ENCODE peak calls at places on chromosomes 4 and X, in five cellular contexts. L is GM23248, M is tibial artery, F is testis, A is colonic mucosa. H is an unnamed sample. For H3K27me3 and H3K4me1, the result is how much of the 10 kb centered on the place peaks cover.

GRCh38 chr4:157808796-157809408 is 363.9 kb downstream of the GASK1B start:
- DNase-seq in L (no peak), M (no peak), F (no peak), A (no peak), H (no peak)

GRCh38 chr4:181224826-181225225 is 1018.4 kb upstream of the TENM3 start:
- DNase-seq in L (no peak), M (no peak), F (no peak), A (no peak), H (no peak)

GRCh38 chr4:168440442-168441264 is 39.6 kb downstream of the DDX60L start:
- DNase-seq in L (peak), M (no peak), F (no peak), A (no peak), H (no peak)

GRCh38 chrX:24828147-24828546 is 134.4 kb downstream of the POLA1 start:
- DNase-seq in L (no peak), M (no peak), F (no peak), A (no peak), H (no peak)

GRCh38 chr4:122383341-122383740 is 4.5 kb downstream of the ADAD1 start:
- DNase-seq in L (no peak), M (no peak), F (no peak), A (no peak), H (no peak)

GRCh38 chr4:158667651-158668198 is 4.0 kb downstream of the C4orf46 start:
- DNase-seq in L (peak), M (no peak), F (no peak), A (peak), H (no peak)

GRCh38 chr4:45453258-45453841 is 670.5 kb downstream of the GABRG1 start:
- DNase-seq in L (peak), M (no peak), F (no peak), A (no peak), H (no peak)

GRCh38 chr4:24475756-24476155 is 108.6 kb downstream of the DHX15 start:
- DNase-seq in L (no peak), M (no peak), F (no peak), A (no peak), H (no peak)

GRCh38 chr4:82429728-82430192 is 502 bp downstream of the HNRNPDL start:
- DNase-seq in L (peak), M (no peak), F (no peak), A (peak), H (no peak)

GRCh38 chrX:28847423-28847822 is 260.2 kb downstream of the IL1RAPL1 start:
- DNase-seq in L (no peak), M (no peak), F (no peak), A (no peak), H (no peak)

DNA sequence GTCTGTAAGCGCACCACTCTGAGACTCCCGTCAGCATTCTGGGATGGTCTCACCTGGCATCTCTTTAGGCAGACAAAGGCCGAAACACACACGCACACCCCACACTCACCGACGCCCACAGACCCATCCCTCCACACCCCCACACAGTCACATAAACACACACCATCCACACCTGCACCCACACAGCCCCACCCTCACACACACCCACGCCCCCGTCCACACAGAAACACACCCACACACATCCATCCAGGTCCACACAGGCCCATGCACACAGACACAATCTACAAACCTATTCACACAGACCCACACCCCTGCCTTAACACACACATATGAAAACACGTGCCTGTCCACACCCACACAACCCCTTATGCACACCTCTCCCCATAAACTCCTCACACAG is 9.2 kb upstream of the HMX1 start:
- DNase-seq in L (no peak), M (no peak), F (no peak), A (no peak), H (no peak)
- H3K27me3 ChIP-seq in L (under half), M (under half), F (under half), A (under half), H (under half)

DNA sequence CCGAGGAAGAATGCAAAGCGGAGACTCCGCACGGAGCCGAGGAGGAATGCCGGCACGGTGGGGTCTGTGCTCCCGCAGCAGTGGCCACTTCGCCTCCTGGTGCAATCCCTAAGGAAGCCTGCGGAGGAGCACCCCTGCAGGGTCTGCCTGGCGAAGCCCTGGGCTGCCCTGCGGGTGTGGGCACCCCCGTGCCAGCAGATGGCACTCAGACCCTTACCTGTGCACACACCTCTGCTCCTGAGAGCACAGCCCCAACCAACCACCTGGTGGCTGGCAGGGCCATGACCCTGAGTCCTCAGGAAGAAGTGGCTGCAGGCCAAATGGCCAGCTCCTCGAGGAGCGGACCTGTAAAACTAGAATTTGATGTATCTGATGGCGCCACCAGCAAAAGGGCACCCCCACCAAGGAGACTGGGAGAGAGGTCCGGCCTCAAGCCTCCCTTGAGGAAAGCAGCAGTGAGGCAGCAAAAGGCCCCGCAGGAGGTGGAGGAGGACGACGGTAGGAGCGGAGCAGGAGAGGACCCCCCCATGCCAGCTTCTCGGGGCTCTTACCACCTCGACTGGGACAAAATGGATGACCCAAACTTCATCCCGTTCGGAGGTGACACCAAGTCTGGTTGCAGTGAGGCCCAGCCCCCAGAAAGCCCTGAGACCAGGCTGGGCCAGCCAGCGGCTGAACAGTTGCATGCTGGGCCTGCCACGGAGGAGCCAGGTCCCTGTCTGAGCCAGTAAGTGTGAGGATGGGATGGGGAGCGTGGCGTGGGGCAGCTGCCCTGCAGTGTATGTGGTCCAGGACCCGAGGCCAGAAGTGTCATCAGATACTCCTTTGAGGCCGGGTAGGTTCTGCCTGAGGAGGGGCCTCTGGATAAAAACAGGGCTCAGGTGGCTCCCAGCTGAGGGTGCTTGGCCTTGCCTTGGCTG is 7.0 kb downstream of the TACC3 start:
- DNase-seq in L (no peak), M (no peak), F (no peak), A (no peak), H (no peak)
- H3K4me1 ChIP-seq in L (under half), M (under half), F (under half), A (under half), H (under half)

GRCh38 chrX:153569475-153569874 is 29.5 kb downstream of the CCNQ start:
- DNase-seq in L (no peak), M (no peak), F (no peak), A (no peak), H (no peak)

GRCh38 chrX:153572601-153573000 is 26.3 kb downstream of the CCNQ start:
- DNase-seq in L (no peak), M (no peak), F (no peak), A (no peak), H (no peak)

GRCh38 chrX:153565996-153566580 is 32.9 kb downstream of the CCNQ start:
- DNase-seq in L (no peak), M (no peak), F (no peak), A (no peak), H (no peak)

GRCh38 chrX:153571159-153571908 is 27.6 kb downstream of the CCNQ start:
- DNase-seq in L (no peak), M (no peak), F (no peak), A (no peak), H (no peak)

GRCh38 chrX:153568612-153569011 is 30.3 kb downstream of the CCNQ start:
- DNase-seq in L (no peak), M (no peak), F (no peak), A (no peak), H (no peak)
- H3K27me3 ChIP-seq in L (under half), M (under half), F (under half), A (under half), H (under half)

GRCh38 chr4:44150091-44150576 is 298.5 kb downstream of the KCTD8 start:
- DNase-seq in L (no peak), M (no peak), F (no peak), A (no peak), H (no peak)
- H3K4me1 ChIP-seq in L (under half), M (under half), F (under half), A (under half), H (under half)

DNA sequence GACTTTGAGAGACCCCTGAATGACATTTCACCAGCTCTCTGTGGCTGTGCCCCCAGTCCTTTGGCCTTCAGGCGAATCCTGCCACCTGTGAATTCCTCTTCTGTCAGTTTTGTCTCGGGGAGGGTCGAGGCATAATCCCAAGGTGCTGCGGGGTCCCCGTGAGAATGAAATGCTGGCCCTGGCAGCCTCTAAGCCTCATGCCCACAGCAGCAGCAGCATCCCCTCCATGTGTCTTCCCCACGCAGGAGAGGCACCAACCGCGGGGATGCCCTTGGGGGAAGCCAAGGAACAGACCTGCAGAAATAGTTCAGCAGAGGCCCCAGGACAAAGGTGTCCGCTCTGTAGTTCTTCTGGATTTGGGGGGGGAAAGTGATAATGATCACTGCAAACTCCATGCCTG is 104.8 kb downstream of the PHKA2 start:
- DNase-seq in L (no peak), M (no peak), F (no peak), A (no peak), H (no peak)
- H3K27me3 ChIP-seq in L (under half), M (under half), F (under half), A (under half), H (under half)

GRCh38 chr4:52842788-52843187 is 19.3 kb upstream of the RASL11B start:
- DNase-seq in L (no peak), M (no peak), F (no peak), A (no peak), H (no peak)
- H3K4me1 ChIP-seq in L (under half), M (under half), F (under half), A (under half), H (half or more)

DNA sequence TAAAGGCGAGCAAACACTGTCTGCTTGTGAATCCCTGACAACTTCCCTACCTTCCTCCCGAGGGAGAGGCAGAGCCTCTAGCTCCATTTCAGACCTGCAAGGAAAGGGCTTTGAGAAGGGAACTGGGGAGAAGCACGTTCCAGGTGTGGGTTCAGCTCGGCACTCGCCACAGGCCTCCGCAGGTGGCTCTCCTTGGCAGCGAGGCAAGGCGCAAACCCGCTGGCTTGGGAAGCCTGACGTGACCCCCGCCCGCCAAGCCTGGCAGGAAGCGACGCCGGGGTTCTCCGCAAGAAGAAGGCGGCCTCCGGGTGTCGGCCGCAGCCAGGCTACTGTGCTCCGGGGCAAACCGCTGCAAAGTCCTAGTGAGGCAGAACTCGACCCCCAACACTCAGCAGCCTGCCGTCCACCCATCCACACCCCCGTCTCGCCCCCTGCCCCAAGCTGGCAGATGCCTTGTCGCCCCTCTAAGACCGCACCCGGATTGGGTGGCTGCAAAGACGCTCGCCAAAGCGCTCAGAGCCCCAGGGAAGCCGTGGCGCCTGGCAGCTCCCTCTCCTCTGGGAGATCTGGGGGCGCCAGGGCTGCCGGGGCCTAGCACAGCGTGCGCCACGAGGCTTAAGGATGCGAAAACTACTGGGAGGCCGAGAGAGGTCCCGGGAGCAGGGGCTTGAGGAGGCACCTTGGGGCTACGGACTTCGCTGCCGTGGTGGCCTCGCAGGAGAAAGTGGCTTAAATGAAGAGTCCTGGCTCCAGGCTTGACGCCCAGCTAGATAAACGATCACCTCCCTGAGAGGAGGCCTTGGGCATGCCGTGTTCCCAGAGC is 21.8 kb downstream of the NKX3-2 start:
- DNase-seq in L (no peak), M (no peak), F (no peak), A (no peak), H (no peak)
- H3K27me3 ChIP-seq in L (half or more), M (under half), F (under half), A (under half), H (under half)